ENCODE peak calls at places on chromosomes 5 and 9, in five cellular contexts. F is GM23338, T is Karpas-422, Z is IMR-90, D is fibroblast of the aortic adventitia. U is an unnamed sample.

GRCh38 chr9:101533334-101534187 is at the start of gene RNF20:
- DNase-seq in F (peak), D (peak), T (peak), Z (peak), U (peak)

GRCh38 chr5:90142531-90142930 is 267.0 kb downstream of the CETN3 start:
- DNase-seq in D (no peak), Z (no peak), T (peak), F (no peak), U (no peak)

GRCh38 chr5:152987156-152987555 is 503.3 kb upstream of the GRIA1 start:
- DNase-seq in F (no peak), D (no peak), T (no peak), Z (no peak), U (no peak)

GRCh38 chr9:71857159-71857558 is 53.8 kb downstream of the ABHD17B start:
- DNase-seq in Z (no peak), F (no peak), T (no peak), D (no peak), U (no peak)

GRCh38 chr5:92505145-92505544 is 1075.9 kb downstream of the NR2F1-AS1 start:
- DNase-seq in Z (peak), T (no peak), F (no peak), D (peak), U (peak)

GRCh38 chr5:103393131-103393754 is 134.7 kb downstream of the MACIR start:
- DNase-seq in D (peak), F (peak), Z (no peak), T (no peak), U (peak)

GRCh38 chr9:137951107-137951506 is 73.5 kb downstream of the CACNA1B start:
- DNase-seq in D (no peak), Z (no peak), F (no peak), T (no peak), U (no peak)

GRCh38 chr9:123789893-123790292 is 140.0 kb downstream of the DENND1A start:
- DNase-seq in Z (no peak), T (no peak), D (no peak), F (no peak), U (no peak)

GRCh38 chr5:54884195-54884536 is 101.2 kb downstream of the ESM1 start:
- DNase-seq in Z (no peak), T (no peak), D (no peak), F (no peak), U (no peak)
- H3K4me3 ChIP-seq in Z (peak), T (no peak), D (peak), F (peak), U (no peak)

DNA sequence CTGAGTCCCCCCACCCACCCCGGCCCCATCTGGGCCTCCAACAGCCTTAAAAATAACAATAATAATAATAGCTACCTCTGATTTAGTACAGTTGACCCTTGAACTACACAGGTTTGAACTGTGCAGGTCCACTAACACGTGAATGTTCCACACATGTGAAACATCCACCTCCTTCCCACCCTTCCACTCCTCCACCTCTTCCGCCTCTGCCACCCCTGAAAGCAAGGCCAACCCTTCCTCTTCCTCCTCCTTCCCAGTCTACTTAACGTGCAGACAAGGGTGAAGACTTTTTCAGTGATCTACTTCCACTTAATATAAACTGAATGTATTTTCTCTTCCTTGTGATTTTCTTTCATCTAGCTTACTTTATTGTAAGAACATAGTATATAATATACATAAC is 10.8 kb downstream of the PDGFRB start:
- DNase-seq in T (no peak), Z (peak), D (no peak), F (no peak), U (no peak)
- H3K4me3 ChIP-seq in T (no peak), Z (no peak), D (no peak), F (no peak), U (no peak)

GRCh38 chr5:133381041-133381440 is 231.3 kb downstream of the FSTL4 start:
- DNase-seq in Z (no peak), F (no peak), D (no peak), T (no peak), U (no peak)

GRCh38 chr5:133372306-133373008 is 239.9 kb downstream of the FSTL4 start:
- DNase-seq in D (no peak), Z (no peak), F (no peak), T (no peak), U (no peak)

GRCh38 chr5:133377736-133378135 is 234.6 kb downstream of the FSTL4 start:
- DNase-seq in T (no peak), D (no peak), Z (no peak), F (no peak), U (no peak)

GRCh38 chr5:133373121-133373870 is 239.0 kb downstream of the FSTL4 start:
- DNase-seq in T (no peak), F (no peak), D (peak), Z (peak), U (no peak)

GRCh38 chr5:133376986-133377385 is 235.4 kb downstream of the FSTL4 start:
- DNase-seq in F (no peak), D (no peak), T (no peak), Z (no peak), U (no peak)
- H3K4me3 ChIP-seq in F (no peak), D (no peak), T (no peak), Z (no peak), U (no peak)

GRCh38 chr9:70042461-70043215 is 1.0 kb upstream of the MAMDC2 start:
- DNase-seq in Z (no peak), D (no peak), T (no peak), F (no peak), U (no peak)

GRCh38 chr9:70045452-70045851 is 1.8 kb downstream of the MAMDC2 start:
- DNase-seq in F (no peak), Z (no peak), D (no peak), T (no peak), U (no peak)

GRCh38 chr9:70043285-70043684 is 363 bp upstream of the MAMDC2 start:
- DNase-seq in Z (no peak), T (no peak), F (peak), D (no peak), U (no peak)

GRCh38 chr9:70044450-70045307 is 1.0 kb downstream of the MAMDC2 start:
- DNase-seq in Z (peak), D (peak), F (peak), T (no peak), U (peak)

GRCh38 chr9:70043689-70044449 is at the start of gene MAMDC2:
- DNase-seq in Z (peak), D (peak), F (peak), T (no peak), U (peak)
- H3K4me3 ChIP-seq in Z (peak), D (peak), F (peak), T (no peak), U (peak)

GRCh38 chr9:127761061-127761460 is 17.4 kb downstream of the SH2D3C start:
- DNase-seq in D (no peak), F (no peak), Z (no peak), T (no peak), U (no peak)
- H3K4me3 ChIP-seq in D (no peak), F (no peak), Z (no peak), T (no peak), U (no peak)

GRCh38 chr5:38650540-38651275 is 94.3 kb upstream of the LIFR start:
- DNase-seq in T (no peak), F (no peak), D (peak), Z (peak), U (peak)
- H3K4me3 ChIP-seq in T (no peak), F (no peak), D (no peak), Z (no peak), U (peak)